ENCODE peak calls at places on chromosomes 1 and 21, in six cellular contexts. One of them, this sample, is unnamed.
A peak's percentile ranks its signal among the peaks of the same experiment; 100 is the strongest.

GRCh38 chr1:43557744-43558245 is 27.1 kb downstream of the PTPRF start:
- DNase-seq in HCT116: no peak
- DNase-seq in GM12878: no peak
- DNase-seq in K562: peak; percentile 59
- DNase-seq in HepG2: no peak
- DNase-seq in H1: no peak
- DNase-seq in this sample: no peak

GRCh38 chr1:55289614-55290013 is 74.5 kb upstream of the USP24 start:
- DNase-seq in HCT116: no peak
- DNase-seq in GM12878: no peak
- DNase-seq in K562: no peak
- DNase-seq in HepG2: no peak
- DNase-seq in H1: no peak
- DNase-seq in this sample: no peak

GRCh38 chr1:23436520-23437354 is 12.2 kb upstream of the TCEA3 start:
- DNase-seq in HCT116: no peak
- DNase-seq in GM12878: no peak
- DNase-seq in K562: peak; percentile 97
- DNase-seq in HepG2: no peak
- DNase-seq in H1: peak; percentile 88
- DNase-seq in this sample: peak; percentile 11

GRCh38 chr1:25182629-25183028 is 49.7 kb downstream of the SYF2 start:
- DNase-seq in HCT116: no peak
- DNase-seq in GM12878: no peak
- DNase-seq in K562: no peak
- DNase-seq in HepG2: no peak
- DNase-seq in H1: no peak
- DNase-seq in this sample: no peak

GRCh38 chr1:191508239-191508638 is 650.0 kb upstream of the RGS18 start:
- DNase-seq in HCT116: no peak
- DNase-seq in GM12878: peak; percentile 5
- DNase-seq in K562: no peak
- DNase-seq in HepG2: no peak
- DNase-seq in H1: no peak
- DNase-seq in this sample: no peak

GRCh38 chr1:223531742-223532341 is 133.7 kb downstream of the CAPN8 start:
- DNase-seq in HCT116: peak; percentile 56
- DNase-seq in GM12878: no peak
- DNase-seq in K562: peak; percentile 59
- DNase-seq in HepG2: peak; percentile 41
- DNase-seq in H1: peak; percentile 50
- DNase-seq in this sample: peak; percentile 66

GRCh38 chr1:3465935-3466321 is 11.5 kb downstream of the ARHGEF16 start:
- DNase-seq in HCT116: no peak
- DNase-seq in GM12878: no peak
- DNase-seq in K562: no peak
- DNase-seq in HepG2: no peak
- DNase-seq in H1: no peak
- DNase-seq in this sample: no peak

GRCh38 chr1:203151362-203152157 is 24.0 kb downstream of the ADORA1 start:
- DNase-seq in HCT116: no peak
- DNase-seq in GM12878: no peak
- DNase-seq in K562: no peak
- DNase-seq in HepG2: no peak
- DNase-seq in H1: no peak
- DNase-seq in this sample: no peak

GRCh38 chr1:160090760-160091159 is 7.7 kb downstream of the IGSF8 start:
- DNase-seq in HCT116: no peak
- DNase-seq in GM12878: no peak
- DNase-seq in K562: no peak
- DNase-seq in HepG2: no peak
- DNase-seq in H1: no peak
- DNase-seq in this sample: no peak

GRCh38 chr1:86616871-86617270 is 70.0 kb downstream of the CLCA4 start:
- DNase-seq in HCT116: no peak
- DNase-seq in GM12878: peak; percentile 75
- DNase-seq in K562: no peak
- DNase-seq in HepG2: no peak
- DNase-seq in H1: no peak
- DNase-seq in this sample: no peak

GRCh38 chr1:20093940-20094391 is 24.0 kb downstream of the PLA2G5 start:
- DNase-seq in HCT116: no peak
- DNase-seq in GM12878: no peak
- DNase-seq in K562: no peak
- DNase-seq in HepG2: no peak
- DNase-seq in H1: no peak
- DNase-seq in this sample: no peak

GRCh38 chr21:38505654-38506523 is 7.6 kb upstream of the ERG start:
- DNase-seq in HCT116: peak; percentile 42
- DNase-seq in GM12878: no peak
- DNase-seq in K562: peak; percentile 31
- DNase-seq in HepG2: peak; percentile 62
- DNase-seq in H1: peak; percentile 33
- DNase-seq in this sample: peak; percentile 72

GRCh38 chr1:62601412-62601971 is 4.2 kb downstream of the ANGPTL3 start:
- DNase-seq in HCT116: no peak
- DNase-seq in GM12878: no peak
- DNase-seq in K562: no peak
- DNase-seq in HepG2: no peak
- DNase-seq in H1: no peak
- DNase-seq in this sample: no peak

GRCh38 chr1:223363057-223363855 is 720 bp downstream of the SUSD4 start:
- DNase-seq in HCT116: no peak
- DNase-seq in GM12878: no peak
- DNase-seq in K562: no peak
- DNase-seq in HepG2: no peak
- DNase-seq in H1: no peak
- DNase-seq in this sample: no peak

GRCh38 chr1:162389021-162389818 is 7.7 kb downstream of the C1orf226 start:
- DNase-seq in HCT116: no peak
- DNase-seq in GM12878: no peak
- DNase-seq in K562: peak; percentile 41
- DNase-seq in HepG2: no peak
- DNase-seq in H1: no peak
- DNase-seq in this sample: no peak

GRCh38 chr1:201946224-201946908 is at the start of gene LMOD1:
- DNase-seq in HCT116: no peak
- DNase-seq in GM12878: no peak
- DNase-seq in K562: peak; percentile 89
- DNase-seq in HepG2: peak; percentile 52
- DNase-seq in H1: peak; percentile 74
- DNase-seq in this sample: peak; percentile 79

GRCh38 chr1:30847358-30847972 is 61.1 kb downstream of the SDC3 start:
- DNase-seq in HCT116: no peak
- DNase-seq in GM12878: no peak
- DNase-seq in K562: no peak
- DNase-seq in HepG2: peak; percentile 90
- DNase-seq in H1: no peak
- DNase-seq in this sample: no peak

GRCh38 chr1:8419861-8420260 is 101.9 kb downstream of the SLC45A1 start:
- DNase-seq in HCT116: no peak
- DNase-seq in GM12878: no peak
- DNase-seq in K562: no peak
- DNase-seq in HepG2: no peak
- DNase-seq in H1: no peak
- DNase-seq in this sample: no peak

GRCh38 chr1:158534496-158534895 is 19.7 kb downstream of the OR6Y1 start:
- DNase-seq in HCT116: no peak
- DNase-seq in GM12878: no peak
- DNase-seq in K562: no peak
- DNase-seq in HepG2: no peak
- DNase-seq in H1: no peak
- DNase-seq in this sample: no peak

GRCh38 chr1:183148599-183148998 is 37.5 kb upstream of the LAMC2 start:
- DNase-seq in HCT116: no peak
- DNase-seq in GM12878: no peak
- DNase-seq in K562: no peak
- DNase-seq in HepG2: no peak
- DNase-seq in H1: no peak
- DNase-seq in this sample: no peak

GRCh38 chr1:221100196-221100950 is 221.1 kb downstream of the HLX start:
- DNase-seq in HCT116: no peak
- DNase-seq in GM12878: no peak
- DNase-seq in K562: peak; percentile 39
- DNase-seq in HepG2: no peak
- DNase-seq in H1: no peak
- DNase-seq in this sample: no peak

GRCh38 chr1:209647212-209647611 is 5.0 kb downstream of the LAMB3 start:
- DNase-seq in HCT116: no peak
- DNase-seq in GM12878: no peak
- DNase-seq in K562: peak; percentile 65
- DNase-seq in HepG2: no peak
- DNase-seq in H1: no peak
- DNase-seq in this sample: no peak

GRCh38 chr1:209648366-209648765 is 3.9 kb downstream of the LAMB3 start:
- DNase-seq in HCT116: no peak
- DNase-seq in GM12878: no peak
- DNase-seq in K562: no peak
- DNase-seq in HepG2: no peak
- DNase-seq in H1: no peak
- DNase-seq in this sample: no peak

GRCh38 chr1:209646558-209646957 is 5.7 kb downstream of the LAMB3 start:
- DNase-seq in HCT116: no peak
- DNase-seq in GM12878: no peak
- DNase-seq in K562: no peak
- DNase-seq in HepG2: no peak
- DNase-seq in H1: no peak
- DNase-seq in this sample: no peak

GRCh38 chr1:209643295-209644020 is 8.8 kb downstream of the LAMB3 start:
- DNase-seq in HCT116: no peak
- DNase-seq in GM12878: no peak
- DNase-seq in K562: no peak
- DNase-seq in HepG2: no peak
- DNase-seq in H1: no peak
- DNase-seq in this sample: no peak

GRCh38 chr1:209645574-209646452 is 6.4 kb downstream of the LAMB3 start:
- DNase-seq in HCT116: no peak
- DNase-seq in GM12878: no peak
- DNase-seq in K562: peak; percentile 87
- DNase-seq in HepG2: no peak
- DNase-seq in H1: no peak
- DNase-seq in this sample: no peak
- H3K4me1 ChIP-seq in HCT116: peaks cover 36% of the 10 kb centered on the region
- H3K4me1 ChIP-seq in GM12878: no peaks in the 10 kb centered on the region
- H3K4me1 ChIP-seq in K562: peaks cover 89% of the 10 kb centered on the region
- H3K4me1 ChIP-seq in HepG2: no peaks in the 10 kb centered on the region
- H3K4me1 ChIP-seq in H1: no peaks in the 10 kb centered on the region
- H3K4me1 ChIP-seq in this sample: peaks cover 4% of the 10 kb centered on the region

GRCh38 chr1:6003568-6004411 is 11.6 kb upstream of the NPHP4 start:
- DNase-seq in HCT116: no peak
- DNase-seq in GM12878: no peak
- DNase-seq in K562: no peak
- DNase-seq in HepG2: peak; percentile 82
- DNase-seq in H1: no peak
- DNase-seq in this sample: no peak
- TF ChIP-seq ZNF274 in HCT116: no peak
- TF ChIP-seq ZNF274 in GM12878: no peak
- TF ChIP-seq ZNF274 in K562: no peak
- TF ChIP-seq ZNF274 in HepG2: no peak
- TF ChIP-seq ZNF274 in H1: no peak
- TF ChIP-seq ZNF274 in this sample: no peak

GRCh38 chr1:154481058-154481457 is 21.0 kb upstream of the TDRD10 start:
- DNase-seq in HCT116: no peak
- DNase-seq in GM12878: no peak
- DNase-seq in K562: no peak
- DNase-seq in HepG2: no peak
- DNase-seq in H1: no peak
- DNase-seq in this sample: no peak

GRCh38 chr1:154485905-154486304 is 16.1 kb upstream of the TDRD10 start:
- DNase-seq in HCT116: no peak
- DNase-seq in GM12878: no peak
- DNase-seq in K562: no peak
- DNase-seq in HepG2: no peak
- DNase-seq in H1: no peak
- DNase-seq in this sample: no peak

GRCh38 chr1:154488942-154489341 is 13.1 kb upstream of the TDRD10 start:
- DNase-seq in HCT116: no peak
- DNase-seq in GM12878: no peak
- DNase-seq in K562: no peak
- DNase-seq in HepG2: no peak
- DNase-seq in H1: no peak
- DNase-seq in this sample: no peak

GRCh38 chr1:154483941-154484803 is 17.8 kb upstream of the TDRD10 start:
- DNase-seq in HCT116: no peak
- DNase-seq in GM12878: no peak
- DNase-seq in K562: no peak
- DNase-seq in HepG2: no peak
- DNase-seq in H1: no peak
- DNase-seq in this sample: no peak

GRCh38 chr1:154485106-154485505 is 16.9 kb upstream of the TDRD10 start:
- DNase-seq in HCT116: no peak
- DNase-seq in GM12878: no peak
- DNase-seq in K562: no peak
- DNase-seq in HepG2: no peak
- DNase-seq in H1: no peak
- DNase-seq in this sample: no peak
- H3K4me1 ChIP-seq in HCT116: peaks cover 15% of the 10 kb centered on the region
- H3K4me1 ChIP-seq in GM12878: no peaks in the 10 kb centered on the region
- H3K4me1 ChIP-seq in K562: peaks cover 14% of the 10 kb centered on the region
- H3K4me1 ChIP-seq in HepG2: peaks cover under 1% of the 10 kb centered on the region
- H3K4me1 ChIP-seq in H1: no peaks in the 10 kb centered on the region
- H3K4me1 ChIP-seq in this sample: peaks cover 4% of the 10 kb centered on the region

GRCh38 chr1:33143698-33144097 is 38.1 kb downstream of the TRIM62 start:
- DNase-seq in HCT116: no peak
- DNase-seq in GM12878: no peak
- DNase-seq in K562: no peak
- DNase-seq in HepG2: no peak
- DNase-seq in H1: no peak
- DNase-seq in this sample: no peak
- TF ChIP-seq ZNF274 in HCT116: no peak
- TF ChIP-seq ZNF274 in GM12878: no peak
- TF ChIP-seq ZNF274 in K562: no peak
- TF ChIP-seq ZNF274 in HepG2: no peak
- TF ChIP-seq ZNF274 in H1: no peak
- TF ChIP-seq ZNF274 in this sample: no peak

GRCh38 chr1:204573563-204573925 is 57.3 kb downstream of the MDM4 start:
- DNase-seq in HCT116: no peak
- DNase-seq in GM12878: no peak
- DNase-seq in K562: no peak
- DNase-seq in HepG2: peak; percentile 29
- DNase-seq in H1: no peak
- DNase-seq in this sample: no peak

GRCh38 chr1:204574016-204574855 is 58.0 kb downstream of the MDM4 start:
- DNase-seq in HCT116: no peak
- DNase-seq in GM12878: no peak
- DNase-seq in K562: no peak
- DNase-seq in HepG2: no peak
- DNase-seq in H1: no peak
- DNase-seq in this sample: no peak

GRCh38 chr1:204572923-204573562 is 56.8 kb downstream of the MDM4 start:
- DNase-seq in HCT116: no peak
- DNase-seq in GM12878: no peak
- DNase-seq in K562: no peak
- DNase-seq in HepG2: no peak
- DNase-seq in H1: no peak
- DNase-seq in this sample: no peak

GRCh38 chr1:204569478-204569877 is 53.3 kb downstream of the MDM4 start:
- DNase-seq in HCT116: no peak
- DNase-seq in GM12878: no peak
- DNase-seq in K562: no peak
- DNase-seq in HepG2: no peak
- DNase-seq in H1: no peak
- DNase-seq in this sample: no peak

GRCh38 chr1:204571631-204572030 is 55.4 kb downstream of the MDM4 start:
- DNase-seq in HCT116: no peak
- DNase-seq in GM12878: no peak
- DNase-seq in K562: no peak
- DNase-seq in HepG2: no peak
- DNase-seq in H1: no peak
- DNase-seq in this sample: no peak
- H3K4me1 ChIP-seq in HCT116: peaks cover 36% of the 10 kb centered on the region
- H3K4me1 ChIP-seq in GM12878: no peaks in the 10 kb centered on the region
- H3K4me1 ChIP-seq in K562: no peaks in the 10 kb centered on the region
- H3K4me1 ChIP-seq in HepG2: no peaks in the 10 kb centered on the region
- H3K4me1 ChIP-seq in H1: peaks cover 19% of the 10 kb centered on the region
- H3K4me1 ChIP-seq in this sample: peaks cover 43% of the 10 kb centered on the region

This sample was measured in NT2/D1.